ENCODE peak calls at places on chromosomes 12 and 14, in five cellular contexts. One of them, this sample, is unnamed.
A peak's percentile ranks its signal among the peaks of the same experiment; 100 is the strongest.

GRCh38 chr12:64609543-64610091 is 678 bp upstream of the RASSF3 start:
- DNase-seq in ovary: no peak
- DNase-seq in CD8-positive, alpha-beta T cell: no peak
- DNase-seq in lower lobe of right lung: no peak
- DNase-seq in Peyer's patch: no peak
- DNase-seq in this sample: no peak

GRCh38 chr12:48351022-48351708 is 446 bp upstream of the ZNF641 start:
- DNase-seq in CD8-positive, alpha-beta T cell: no peak
- DNase-seq in lower lobe of right lung: peak; percentile 84
- DNase-seq in ovary: peak; percentile 82
- DNase-seq in Peyer's patch: no peak
- DNase-seq in this sample: no peak

GRCh38 chr12:66273147-66273546 is 29.1 kb upstream of the HELB start:
- DNase-seq in ovary: no peak
- DNase-seq in CD8-positive, alpha-beta T cell: no peak
- DNase-seq in Peyer's patch: no peak
- DNase-seq in lower lobe of right lung: no peak
- DNase-seq in this sample: no peak

GRCh38 chr14:104926619-104927431 is 2.1 kb downstream of the PLD4 start:
- DNase-seq in Peyer's patch: peak; percentile 46
- DNase-seq in CD8-positive, alpha-beta T cell: no peak
- DNase-seq in lower lobe of right lung: no peak
- DNase-seq in ovary: no peak
- DNase-seq in this sample: no peak

GRCh38 chr12:92735131-92735721 is 32.4 kb downstream of the PLEKHG7 start:
- DNase-seq in Peyer's patch: no peak
- DNase-seq in ovary: no peak
- DNase-seq in CD8-positive, alpha-beta T cell: no peak
- DNase-seq in lower lobe of right lung: no peak
- DNase-seq in this sample: no peak

GRCh38 chr12:51905507-51906438 is 1.5 kb upstream of the ACVRL1 start:
- DNase-seq in ovary: no peak
- DNase-seq in Peyer's patch: no peak
- DNase-seq in CD8-positive, alpha-beta T cell: no peak
- DNase-seq in lower lobe of right lung: peak; percentile 81
- DNase-seq in this sample: no peak

GRCh38 chr14:39339003-39339402 is 93.2 kb downstream of the FBXO33 start:
- DNase-seq in lower lobe of right lung: no peak
- DNase-seq in Peyer's patch: no peak
- DNase-seq in CD8-positive, alpha-beta T cell: no peak
- DNase-seq in ovary: no peak
- DNase-seq in this sample: no peak

GRCh38 chr12:1300460-1300859 is 293.9 kb downstream of the FBXL14 start:
- DNase-seq in CD8-positive, alpha-beta T cell: no peak
- DNase-seq in ovary: no peak
- DNase-seq in Peyer's patch: no peak
- DNase-seq in lower lobe of right lung: no peak
- DNase-seq in this sample: no peak

GRCh38 chr12:64611430-64612286 is 1.4 kb downstream of the RASSF3 start:
- DNase-seq in CD8-positive, alpha-beta T cell: no peak
- DNase-seq in ovary: peak; percentile 46
- DNase-seq in Peyer's patch: peak; percentile 58
- DNase-seq in lower lobe of right lung: peak; percentile 59
- DNase-seq in this sample: no peak

GRCh38 chr12:128840862-128841468 is 12.3 kb upstream of the GLT1D1 start:
- DNase-seq in ovary: no peak
- DNase-seq in lower lobe of right lung: no peak
- DNase-seq in Peyer's patch: no peak
- DNase-seq in CD8-positive, alpha-beta T cell: no peak
- DNase-seq in this sample: no peak

GRCh38 chr12:42483534-42483857 is 106.0 kb downstream of the PRICKLE1 start:
- DNase-seq in CD8-positive, alpha-beta T cell: no peak
- DNase-seq in lower lobe of right lung: no peak
- DNase-seq in ovary: peak; percentile 61
- DNase-seq in Peyer's patch: no peak
- DNase-seq in this sample: peak; percentile 17

GRCh38 chr14:104232070-104232484 is 93.7 kb downstream of the KIF26A start:
- DNase-seq in Peyer's patch: no peak
- DNase-seq in lower lobe of right lung: no peak
- DNase-seq in CD8-positive, alpha-beta T cell: no peak
- DNase-seq in ovary: no peak
- DNase-seq in this sample: no peak

GRCh38 chr12:8844665-8845064 is 22.2 kb downstream of the A2ML1 start:
- DNase-seq in Peyer's patch: no peak
- DNase-seq in lower lobe of right lung: no peak
- DNase-seq in ovary: peak; percentile 91
- DNase-seq in CD8-positive, alpha-beta T cell: no peak
- DNase-seq in this sample: no peak

GRCh38 chr14:21860172-21860571 is 186.6 kb upstream of the OR4E1 start:
- DNase-seq in CD8-positive, alpha-beta T cell: no peak
- DNase-seq in Peyer's patch: no peak
- DNase-seq in lower lobe of right lung: no peak
- DNase-seq in ovary: no peak
- DNase-seq in this sample: no peak

GRCh38 chr14:72643317-72643801 is 250.5 kb downstream of the DPF3 start:
- DNase-seq in CD8-positive, alpha-beta T cell: no peak
- DNase-seq in Peyer's patch: no peak
- DNase-seq in ovary: no peak
- DNase-seq in lower lobe of right lung: no peak
- DNase-seq in this sample: no peak

GRCh38 chr12:105469701-105470100 is 139.2 kb downstream of the C12orf75 start:
- DNase-seq in Peyer's patch: no peak
- DNase-seq in lower lobe of right lung: no peak
- DNase-seq in CD8-positive, alpha-beta T cell: no peak
- DNase-seq in ovary: no peak
- DNase-seq in this sample: no peak

GRCh38 chr12:93549174-93549573 is 23.3 kb upstream of the SOCS2 start:
- DNase-seq in Peyer's patch: no peak
- DNase-seq in lower lobe of right lung: no peak
- DNase-seq in ovary: no peak
- DNase-seq in CD8-positive, alpha-beta T cell: no peak
- DNase-seq in this sample: no peak

GRCh38 chr12:114976361-114976760 is 292.4 kb upstream of the TBX3 start:
- DNase-seq in Peyer's patch: no peak
- DNase-seq in lower lobe of right lung: no peak
- DNase-seq in CD8-positive, alpha-beta T cell: no peak
- DNase-seq in ovary: no peak
- DNase-seq in this sample: no peak

GRCh38 chr12:103802586-103802886 is 38.5 kb downstream of the NT5DC3 start:
- DNase-seq in Peyer's patch: no peak
- DNase-seq in ovary: no peak
- DNase-seq in lower lobe of right lung: no peak
- DNase-seq in CD8-positive, alpha-beta T cell: no peak
- DNase-seq in this sample: no peak

GRCh38 chr14:32648434-32648833 is 290.2 kb upstream of the NPAS3 start:
- DNase-seq in Peyer's patch: no peak
- DNase-seq in lower lobe of right lung: no peak
- DNase-seq in CD8-positive, alpha-beta T cell: no peak
- DNase-seq in ovary: no peak
- DNase-seq in this sample: no peak

GRCh38 chr14:103517626-103518415 is 4.8 kb downstream of the CKB start:
- DNase-seq in CD8-positive, alpha-beta T cell: no peak
- DNase-seq in Peyer's patch: peak; percentile 40
- DNase-seq in lower lobe of right lung: peak; percentile 54
- DNase-seq in ovary: peak; percentile 69
- DNase-seq in this sample: no peak

GRCh38 chr12:122964439-122965257 is 1.6 kb downstream of the ABCB9 start:
- DNase-seq in lower lobe of right lung: no peak
- DNase-seq in ovary: no peak
- DNase-seq in CD8-positive, alpha-beta T cell: no peak
- DNase-seq in Peyer's patch: no peak
- DNase-seq in this sample: no peak

GRCh38 chr12:76274699-76275098 is 73.5 kb downstream of the BBS10 start:
- DNase-seq in CD8-positive, alpha-beta T cell: no peak
- DNase-seq in Peyer's patch: no peak
- DNase-seq in ovary: no peak
- DNase-seq in lower lobe of right lung: no peak
- DNase-seq in this sample: no peak

GRCh38 chr12:107760207-107760816 is 625 bp downstream of the PRDM4 start:
- DNase-seq in ovary: no peak
- DNase-seq in Peyer's patch: no peak
- DNase-seq in CD8-positive, alpha-beta T cell: no peak
- DNase-seq in lower lobe of right lung: peak; percentile 58
- DNase-seq in this sample: peak; percentile 39

DNA sequence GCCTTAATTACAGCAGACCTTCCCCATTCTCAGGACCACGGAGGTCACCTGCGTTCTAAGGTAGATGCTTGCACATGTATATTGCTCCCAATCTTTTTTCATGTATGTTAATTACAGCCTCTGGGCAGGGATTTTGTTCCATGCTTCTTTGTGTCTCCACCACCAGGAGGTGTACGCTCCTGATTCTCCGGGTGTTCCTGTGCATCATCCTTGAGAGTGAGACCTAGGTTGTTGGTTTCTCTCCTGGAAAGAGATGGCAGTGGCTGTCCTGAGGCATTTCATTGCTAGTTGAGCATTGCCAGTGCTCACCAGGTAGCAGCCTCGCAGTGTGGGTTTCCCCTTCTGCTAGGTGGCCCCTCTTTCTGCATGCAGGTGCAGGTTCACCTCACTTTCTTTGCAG is 52.8 kb downstream of the KCNK13 start:
- DNase-seq in CD8-positive, alpha-beta T cell: no peak
- DNase-seq in ovary: no peak
- DNase-seq in Peyer's patch: no peak
- DNase-seq in lower lobe of right lung: no peak
- DNase-seq in this sample: no peak
- TF ChIP-seq CTCF in CD8-positive, alpha-beta T cell: no peak
- TF ChIP-seq CTCF in ovary: no peak
- TF ChIP-seq CTCF in Peyer's patch: no peak
- TF ChIP-seq CTCF in lower lobe of right lung: no peak
- TF ChIP-seq CTCF in this sample: no peak

GRCh38 chr12:131833896-131834641 is 5.9 kb downstream of the MMP17 start:
- DNase-seq in CD8-positive, alpha-beta T cell: no peak
- DNase-seq in lower lobe of right lung: no peak
- DNase-seq in ovary: no peak
- DNase-seq in Peyer's patch: peak; percentile 40
- DNase-seq in this sample: no peak
- TF ChIP-seq CTCF in CD8-positive, alpha-beta T cell: no peak
- TF ChIP-seq CTCF in lower lobe of right lung: peak; percentile 4
- TF ChIP-seq CTCF in ovary: no peak
- TF ChIP-seq CTCF in Peyer's patch: no peak
- TF ChIP-seq CTCF in this sample: no peak

GRCh38 chr12:55044135-55044534 is 24.4 kb downstream of the NEUROD4 start:
- DNase-seq in ovary: no peak
- DNase-seq in lower lobe of right lung: no peak
- DNase-seq in CD8-positive, alpha-beta T cell: no peak
- DNase-seq in Peyer's patch: no peak
- DNase-seq in this sample: no peak

GRCh38 chr12:55037349-55037748 is 17.6 kb downstream of the NEUROD4 start:
- DNase-seq in Peyer's patch: no peak
- DNase-seq in ovary: no peak
- DNase-seq in lower lobe of right lung: no peak
- DNase-seq in CD8-positive, alpha-beta T cell: no peak
- DNase-seq in this sample: no peak

GRCh38 chr12:55043542-55043941 is 23.8 kb downstream of the NEUROD4 start:
- DNase-seq in ovary: no peak
- DNase-seq in CD8-positive, alpha-beta T cell: no peak
- DNase-seq in Peyer's patch: no peak
- DNase-seq in lower lobe of right lung: peak; percentile 51
- DNase-seq in this sample: no peak

GRCh38 chr12:55039761-55040160 is 20.0 kb downstream of the NEUROD4 start:
- DNase-seq in lower lobe of right lung: no peak
- DNase-seq in Peyer's patch: no peak
- DNase-seq in CD8-positive, alpha-beta T cell: no peak
- DNase-seq in ovary: no peak
- DNase-seq in this sample: no peak

GRCh38 chr12:55041651-55042050 is 21.9 kb downstream of the NEUROD4 start:
- DNase-seq in Peyer's patch: no peak
- DNase-seq in lower lobe of right lung: no peak
- DNase-seq in ovary: no peak
- DNase-seq in CD8-positive, alpha-beta T cell: no peak
- DNase-seq in this sample: no peak
- TF ChIP-seq CTCF in Peyer's patch: no peak
- TF ChIP-seq CTCF in lower lobe of right lung: no peak
- TF ChIP-seq CTCF in ovary: no peak
- TF ChIP-seq CTCF in CD8-positive, alpha-beta T cell: no peak
- TF ChIP-seq CTCF in this sample: no peak

GRCh38 chr14:29749327-29749726 is 178.3 kb downstream of the PRKD1 start:
- DNase-seq in CD8-positive, alpha-beta T cell: no peak
- DNase-seq in lower lobe of right lung: no peak
- DNase-seq in ovary: no peak
- DNase-seq in Peyer's patch: no peak
- DNase-seq in this sample: no peak
- TF ChIP-seq CTCF in CD8-positive, alpha-beta T cell: no peak
- TF ChIP-seq CTCF in lower lobe of right lung: no peak
- TF ChIP-seq CTCF in ovary: no peak
- TF ChIP-seq CTCF in Peyer's patch: no peak
- TF ChIP-seq CTCF in this sample: no peak

GRCh38 chr14:92323916-92324818 is 1.2 kb downstream of the SLC24A4 start:
- DNase-seq in lower lobe of right lung: no peak
- DNase-seq in ovary: no peak
- DNase-seq in CD8-positive, alpha-beta T cell: no peak
- DNase-seq in Peyer's patch: no peak
- DNase-seq in this sample: no peak

GRCh38 chr14:92323031-92323915 is at the start of gene SLC24A4:
- DNase-seq in Peyer's patch: no peak
- DNase-seq in lower lobe of right lung: no peak
- DNase-seq in ovary: peak; percentile 9
- DNase-seq in CD8-positive, alpha-beta T cell: no peak
- DNase-seq in this sample: no peak

GRCh38 chr14:92334050-92334449 is 11.1 kb downstream of the SLC24A4 start:
- DNase-seq in lower lobe of right lung: no peak
- DNase-seq in ovary: no peak
- DNase-seq in Peyer's patch: no peak
- DNase-seq in CD8-positive, alpha-beta T cell: no peak
- DNase-seq in this sample: no peak

GRCh38 chr14:92325835-92326234 is 2.9 kb downstream of the SLC24A4 start:
- DNase-seq in CD8-positive, alpha-beta T cell: no peak
- DNase-seq in Peyer's patch: no peak
- DNase-seq in ovary: no peak
- DNase-seq in lower lobe of right lung: no peak
- DNase-seq in this sample: no peak

GRCh38 chr14:92328664-92329255 is 5.8 kb downstream of the SLC24A4 start:
- DNase-seq in Peyer's patch: no peak
- DNase-seq in CD8-positive, alpha-beta T cell: no peak
- DNase-seq in lower lobe of right lung: no peak
- DNase-seq in ovary: no peak
- DNase-seq in this sample: no peak
- TF ChIP-seq CTCF in Peyer's patch: no peak
- TF ChIP-seq CTCF in CD8-positive, alpha-beta T cell: no peak
- TF ChIP-seq CTCF in lower lobe of right lung: no peak
- TF ChIP-seq CTCF in ovary: no peak
- TF ChIP-seq CTCF in this sample: no peak